ENCODE peak calls at places on chromosomes 2 and 18, in eight cellular contexts. F is HepG2, Z is EH, H is left ventricle myocardium superior, P is B cell, J is stomach, X is amniotic stem cell, B is NCI-H524 treated with DMSO at 0.1 percent for 48 hours. N is an unnamed sample.

GRCh38 chr2:46535360-46535759 is 56.0 kb downstream of the TMEM247 start:
- DNase-seq in Z (peak), H (no peak), J (no peak), F (no peak), X (no peak), B (no peak), P (no peak), N (no peak)

GRCh38 chr2:140863713-140864112 is 1267.1 kb downstream of the LRP1B start:
- DNase-seq in P (no peak), Z (peak), H (no peak), F (peak), X (peak), J (no peak), B (peak), N (no peak)

GRCh38 chr2:232504438-232504837 is 15.8 kb upstream of the PRSS56 start:
- DNase-seq in J (no peak), X (no peak), F (no peak), P (no peak), B (no peak), Z (no peak), H (no peak), N (no peak)

GRCh38 chr2:177816740-177817139 is 255.8 kb downstream of the PDE11A start:
- DNase-seq in X (no peak), H (no peak), P (no peak), J (no peak), Z (no peak), F (no peak), B (no peak), N (no peak)

GRCh38 chr2:113276906-113277425 is 1.8 kb downstream of the PAX8 start:
- DNase-seq in F (no peak), H (no peak), P (peak), J (no peak), B (no peak), X (no peak), Z (no peak), N (no peak)

GRCh38 chr2:25684577-25684976 is 11.2 kb upstream of the DTNB start:
- DNase-seq in J (no peak), Z (no peak), B (no peak), P (no peak), F (no peak), H (no peak), X (no peak), N (no peak)

GRCh38 chr18:62867521-62867920 is 152.2 kb downstream of the PHLPP1 start:
- DNase-seq in J (no peak), B (no peak), X (no peak), F (no peak), Z (no peak), H (no peak), P (no peak), N (no peak)

GRCh38 chr2:169507698-169508097 is 1.8 kb upstream of the KLHL41 start:
- DNase-seq in H (no peak), J (no peak), P (no peak), B (no peak), X (peak), Z (peak), F (peak), N (no peak)

GRCh38 chr2:54409752-54410151 is 46.4 kb upstream of the SPTBN1 start:
- DNase-seq in B (peak), F (no peak), P (no peak), J (no peak), Z (no peak), X (no peak), H (no peak), N (no peak)

GRCh38 chr2:172339431-172340010 is 87.9 kb upstream of the ITGA6 start:
- DNase-seq in P (no peak), H (no peak), X (no peak), Z (peak), B (no peak), J (no peak), F (peak), N (no peak)

GRCh38 chr2:69773201-69773600 is 31.3 kb downstream of the ANXA4 start:
- DNase-seq in Z (peak), F (no peak), H (no peak), B (no peak), X (no peak), P (no peak), J (no peak), N (no peak)

GRCh38 chr2:84939426-84940087 is 31.4 kb upstream of the KCMF1 start:
- DNase-seq in Z (no peak), X (no peak), P (peak), H (no peak), B (no peak), J (peak), F (no peak), N (no peak)

GRCh38 chr18:29218101-29218500 is 1041.2 kb upstream of the CDH2 start:
- DNase-seq in B (no peak), H (no peak), Z (peak), P (no peak), J (no peak), X (no peak), F (no peak), N (no peak)

GRCh38 chr2:62410015-62410453 is 96.0 kb downstream of the TMEM17 start:
- DNase-seq in H (no peak), J (no peak), X (no peak), F (no peak), Z (peak), B (no peak), P (no peak), N (no peak)

GRCh38 chr2:168429988-168430387 is 26.1 kb upstream of the CERS6 start:
- DNase-seq in J (no peak), F (no peak), H (no peak), X (no peak), Z (no peak), P (no peak), B (no peak), N (no peak)

GRCh38 chr2:203164311-203164935 is 74.4 kb upstream of the CYP20A1 start:
- DNase-seq in H (no peak), B (no peak), Z (peak), J (no peak), X (no peak), P (no peak), F (no peak), N (no peak)

GRCh38 chr2:241131531-241131930 is 17.7 kb downstream of the PASK start:
- DNase-seq in F (no peak), P (no peak), Z (no peak), B (no peak), X (no peak), H (no peak), J (no peak), N (no peak)

GRCh38 chr18:58792086-58792485 is 72.6 kb upstream of the ZNF532 start:
- DNase-seq in P (peak), H (no peak), X (no peak), Z (no peak), F (no peak), B (no peak), J (peak), N (no peak)

GRCh38 chr2:127637725-127638252 is 8.2 kb upstream of the GPR17 start:
- DNase-seq in B (no peak), Z (peak), F (no peak), P (peak), H (peak), X (peak), J (no peak), N (no peak)

GRCh38 chr2:156333951-156334495 is 1.5 kb upstream of the NR4A2 start:
- DNase-seq in B (no peak), Z (peak), J (peak), X (no peak), F (peak), P (no peak), H (peak), N (peak)

GRCh38 chr18:30992231-30992630 is 50.3 kb downstream of the DSC3 start:
- DNase-seq in X (no peak), P (no peak), Z (no peak), J (no peak), B (no peak), H (no peak), F (no peak), N (no peak)

GRCh38 chr2:241638063-241638660 is 669 bp downstream of the ATG4B start:
- DNase-seq in Z (peak), X (no peak), P (no peak), H (no peak), J (no peak), F (no peak), B (no peak), N (no peak)

GRCh38 chr18:57095884-57096283 is 51.0 kb upstream of the BOD1L2 start:
- DNase-seq in H (no peak), P (no peak), Z (no peak), B (no peak), J (no peak), X (no peak), F (no peak), N (no peak)

GRCh38 chr2:23801396-23801795 is 125.5 kb downstream of the ATAD2B start:
- DNase-seq in F (no peak), B (no peak), H (no peak), Z (peak), J (no peak), P (no peak), X (no peak), N (no peak)

GRCh38 chr2:120222186-120223033 is 790 bp downstream of the TMEM185B start:
- DNase-seq in Z (no peak), X (no peak), P (no peak), J (peak), F (no peak), H (peak), B (no peak), N (no peak)

GRCh38 chr18:32308493-32309120 is 118.8 kb downstream of the MEP1B start:
- DNase-seq in H (no peak), B (no peak), J (no peak), Z (peak), P (no peak), F (no peak), X (peak), N (no peak)

GRCh38 chr2:232296766-232297525 is 81.6 kb upstream of the ALPP start:
- DNase-seq in B (no peak), J (no peak), F (no peak), X (no peak), H (no peak), P (no peak), Z (peak), N (no peak)